ENCODE peak calls at places on chromosomes 11 and 22, in five cellular contexts. W, Q, L, V and N are unnamed samples.

GRCh38 chr11:32829157-32829679 is 509 bp upstream of the PRRG4 start:
- DNase-seq in W (no peak), Q (no peak), L (no peak), V (no peak), N (peak; percentile 40)

GRCh38 chr11:2209370-2209801 is 37.8 kb upstream of the TH start:
- DNase-seq in W (no peak), Q (no peak), L (peak; percentile 30), V (no peak), N (no peak)

GRCh38 chr11:68275721-68276488 is 4.1 kb upstream of the C11orf24 start:
- DNase-seq in W (no peak), Q (no peak), L (no peak), V (no peak), N (no peak)

GRCh38 chr11:100841711-100842407 is 154.8 kb downstream of the ARHGAP42 start:
- DNase-seq in W (no peak), Q (no peak), L (no peak), V (no peak), N (no peak)

GRCh38 chr11:27672836-27673464 is 27.3 kb downstream of the BDNF start:
- DNase-seq in W (no peak), Q (peak; percentile 33), L (no peak), V (peak; percentile 47), N (peak; percentile 14)

GRCh38 chr11:94193288-94193687 is 64.6 kb downstream of the PANX1 start:
- DNase-seq in W (no peak), Q (peak; percentile 57), L (no peak), V (peak; percentile 84), N (no peak)

GRCh38 chr11:2154195-2154585 is 6.8 kb downstream of the INS start:
- DNase-seq in W (no peak), Q (no peak), L (no peak), V (no peak), N (no peak)

GRCh38 chr22:32080904-32081303 is 37.8 kb downstream of the SLC5A1 start:
- DNase-seq in W (no peak), Q (peak; percentile 72), L (no peak), V (peak; percentile 60), N (peak; percentile 68)

GRCh38 chr11:44886765-44887164 is 63.9 kb downstream of the TP53I11 start:
- DNase-seq in W (no peak), Q (peak; percentile 68), L (no peak), V (peak; percentile 75), N (peak; percentile 34)

GRCh38 chr11:12122083-12122482 is 11.7 kb downstream of the MICAL2 start:
- DNase-seq in W (no peak), Q (peak; percentile 29), L (no peak), V (no peak), N (no peak)

GRCh38 chr11:121626507-121626875 is 173.7 kb upstream of the SORL1-AS1 start:
- DNase-seq in W (no peak), Q (no peak), L (no peak), V (no peak), N (no peak)

GRCh38 chr11:88623536-88623935 is 286.0 kb upstream of the CTSC start:
- DNase-seq in W (no peak), Q (peak; percentile 52), L (no peak), V (peak; percentile 66), N (no peak)

GRCh38 chr11:124174001-124174400 is 9.1 kb upstream of the OR10D3 start:
- DNase-seq in W (no peak), Q (peak; percentile 89), L (no peak), V (peak; percentile 19), N (peak; percentile 78)